ENCODE peak calls at places on chromosomes 1 and 21, in nine cellular contexts. Z, K, M, P, W, U, A, I and T are unnamed samples.

GRCh38 chr1:224252466-224252865 is 69.4 kb downstream of the DEGS1 start:
- DNase-seq in Z (no peak), K (no peak), M (no peak), P (no peak), W (no peak), U (no peak), A (no peak), I (no peak), T (no peak)

GRCh38 chr1:41149570-41149969 is 92.5 kb downstream of the SCMH1 start:
- DNase-seq in Z (no peak), K (no peak), M (no peak), P (no peak), W (no peak), U (no peak), A (no peak), I (no peak), T (no peak)

GRCh38 chr1:43861337-43861736 is 72.3 kb upstream of the ARTN start:
- DNase-seq in Z (no peak), K (no peak), M (peak), P (no peak), W (no peak), U (no peak), A (no peak), I (no peak), T (no peak)

GRCh38 chr1:156551866-156552265 is 20.5 kb downstream of the IQGAP3 start:
- DNase-seq in Z (no peak), K (no peak), M (no peak), P (no peak), W (no peak), U (no peak), A (no peak), I (no peak), T (no peak)

GRCh38 chr1:186461014-186461413 is at the start of gene PDC:
- DNase-seq in Z (no peak), K (no peak), M (no peak), P (no peak), W (no peak), U (no peak), A (no peak), I (no peak), T (no peak)

GRCh38 chr1:244219802-244220201 is 168.7 kb downstream of the ZBTB18 start:
- DNase-seq in Z (no peak), K (no peak), M (no peak), P (no peak), W (no peak), U (no peak), A (no peak), I (no peak), T (no peak)

GRCh38 chr1:168917796-168918195 is 188.7 kb upstream of the ATP1B1 start:
- DNase-seq in Z (no peak), K (no peak), M (no peak), P (no peak), W (no peak), U (no peak), A (no peak), I (no peak), T (no peak)

GRCh38 chr1:111758373-111758772 is 2.7 kb downstream of the DDX20 start:
- DNase-seq in Z (no peak), K (no peak), M (no peak), P (no peak), W (no peak), U (no peak), A (no peak), I (no peak), T (no peak)

GRCh38 chr1:241706257-241706656 is 54.2 kb downstream of the WDR64 start:
- DNase-seq in Z (no peak), K (no peak), M (no peak), P (no peak), W (no peak), U (no peak), A (no peak), I (no peak), T (no peak)

GRCh38 chr1:59699227-59699847 is 115.4 kb upstream of the HOOK1 start:
- DNase-seq in Z (peak), K (no peak), M (no peak), P (no peak), W (no peak), U (no peak), A (no peak), I (no peak), T (no peak)

GRCh38 chr1:73611681-73612080 is 586.3 kb downstream of the LRRIQ3 start:
- DNase-seq in Z (no peak), K (no peak), M (no peak), P (no peak), W (no peak), U (no peak), A (no peak), I (no peak), T (no peak)

GRCh38 chr1:52792002-52792401 is 50.6 kb upstream of the ZYG11A start:
- DNase-seq in Z (peak), K (no peak), M (no peak), P (no peak), W (no peak), U (no peak), A (no peak), I (no peak), T (no peak)

GRCh38 chr21:17343055-17343454 is 169.8 kb upstream of the CXADR start:
- DNase-seq in Z (peak), K (no peak), M (no peak), P (no peak), W (no peak), U (no peak), A (no peak), I (no peak), T (no peak)

DNA sequence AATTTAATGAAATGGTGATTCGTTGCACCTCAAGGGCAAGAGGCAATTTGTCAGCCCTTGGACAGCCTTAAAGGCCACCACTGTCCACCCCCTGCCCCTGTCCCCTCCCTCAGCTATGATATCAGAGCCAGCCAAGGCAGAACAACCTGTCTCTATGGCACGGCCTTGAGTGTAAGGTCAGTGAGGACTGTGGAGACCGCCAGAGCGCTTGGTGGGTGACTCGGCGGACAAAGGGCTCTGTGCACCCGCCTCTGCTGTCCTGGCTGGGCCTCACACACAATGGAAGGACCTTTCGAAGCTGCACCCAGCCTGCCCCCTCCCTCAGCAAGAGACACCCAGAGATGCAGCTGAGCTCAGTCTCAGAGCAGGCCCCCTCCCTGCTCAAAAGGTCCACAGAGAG is 50.6 kb downstream of the SDC3 start:
- DNase-seq in Z (no peak), K (no peak), M (no peak), P (no peak), W (no peak), U (no peak), A (no peak), I (no peak), T (no peak)
- H3K27ac ChIP-seq in Z (no peak), K (no peak), M (no peak), P (no peak), W (no peak), U (no peak), A (no peak), I (no peak), T (no peak)

DNA sequence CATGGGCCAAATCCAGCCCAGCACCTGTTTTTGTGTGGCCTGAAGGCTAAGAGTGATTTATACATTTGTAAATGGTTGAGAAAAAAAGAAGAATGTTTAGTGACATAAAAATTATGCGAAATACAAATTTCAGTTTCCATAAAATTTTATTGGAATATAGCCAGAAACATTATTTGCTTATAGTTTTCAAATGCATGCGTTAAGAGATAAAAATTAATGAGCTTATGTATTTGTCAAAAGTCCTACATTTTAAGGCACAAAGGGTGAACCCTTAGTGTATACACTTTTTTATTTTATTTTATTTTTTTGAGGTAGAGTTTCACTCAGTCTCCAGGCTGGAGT is 2.1 kb downstream of the MORC3 start:
- DNase-seq in Z (no peak), K (no peak), M (no peak), P (no peak), W (no peak), U (no peak), A (no peak), I (no peak), T (no peak)
- H3K4me3 ChIP-seq in Z (peak), K (peak), M (no peak), P (peak), W (peak), U (peak), A (peak), I (no peak), T (no peak)

GRCh38 chr1:29859126-29859525 is 622.8 kb downstream of the PTPRU start:
- DNase-seq in Z (no peak), K (no peak), M (no peak), P (no peak), W (no peak), U (no peak), A (no peak), I (no peak), T (no peak)
- TF ChIP-seq CTCF in Z (no peak), K (no peak), M (no peak), P (no peak), W (no peak), U (no peak), A (no peak), I (no peak), T (no peak)

GRCh38 chr1:33094486-33094885 is 13.5 kb downstream of the AZIN2 start:
- DNase-seq in Z (no peak), K (no peak), M (no peak), P (no peak), W (no peak), U (no peak), A (no peak), I (no peak), T (no peak)
- H3K27ac ChIP-seq in Z (no peak), K (no peak), M (no peak), P (no peak), W (no peak), U (no peak), A (no peak), I (no peak), T (no peak)

GRCh38 chr1:81547912-81548303 is 252.8 kb upstream of the ADGRL2 start:
- DNase-seq in Z (no peak), K (no peak), M (no peak), P (no peak), W (no peak), U (no peak), A (no peak), I (no peak), T (no peak)
- H3K4me3 ChIP-seq in Z (no peak), K (no peak), M (no peak), P (no peak), W (no peak), U (no peak), A (no peak), I (no peak), T (no peak)